ENCODE peak calls at places on chromosomes 12 and 14, in ten cellular contexts. V, A, L, S, X, D, P, E, O and B are unnamed samples.

GRCh38 chr12:80313184-80313583 is 130.9 kb upstream of the PTPRQ start:
- DNase-seq in D (no peak), X (no peak), P (no peak), L (no peak), O (no peak), S (no peak), E (no peak), V (peak; percentile 28), A (no peak), B (no peak)

GRCh38 chr14:90547250-90547649 is 150.4 kb downstream of the CALM1 start:
- DNase-seq in V (no peak), L (peak; percentile 23), A (no peak), X (no peak), D (no peak), O (no peak), E (no peak), P (no peak), S (no peak), B (no peak)

GRCh38 chr12:57461904-57462306 is 2.3 kb downstream of the GLI1 start:
- DNase-seq in A (no peak), L (no peak), X (no peak), P (no peak), D (no peak), S (no peak), O (no peak), E (no peak), V (no peak), B (no peak)

GRCh38 chr12:111010061-111010460 is 89.7 kb upstream of the MYL2 start:
- DNase-seq in L (no peak), D (no peak), A (no peak), P (no peak), O (no peak), X (no peak), V (peak; percentile 13), S (no peak), E (no peak), B (no peak)

GRCh38 chr12:108069766-108070165 is 59.3 kb upstream of the WSCD2 start:
- DNase-seq in X (no peak), A (no peak), D (no peak), P (no peak), E (no peak), L (no peak), O (no peak), S (no peak), V (no peak), B (no peak)

GRCh38 chr14:33432407-33433023 is 493.8 kb downstream of the NPAS3 start:
- DNase-seq in D (peak; percentile 34), O (no peak), X (peak; percentile 32), A (no peak), V (peak; percentile 68), L (no peak), E (no peak), P (no peak), S (no peak), B (no peak)

GRCh38 chr14:102539544-102540309 is 30.2 kb upstream of the ANKRD9 start:
- DNase-seq in E (no peak), S (no peak), L (no peak), X (no peak), D (no peak), P (no peak), V (peak; percentile 68), A (no peak), O (peak; percentile 64), B (no peak)

GRCh38 chr12:103850429-103850828 is 9.4 kb upstream of the NT5DC3 start:
- DNase-seq in D (no peak), E (no peak), S (no peak), L (no peak), X (no peak), P (no peak), V (no peak), O (no peak), A (no peak), B (no peak)

GRCh38 chr12:4046150-4046845 is 173.1 kb upstream of the PARP11 start:
- DNase-seq in X (peak; percentile 33), E (no peak), P (no peak), V (no peak), A (no peak), D (no peak), S (no peak), L (no peak), O (no peak), B (no peak)